ENCODE peak calls at places on chromosomes 2 and 18, in nine cellular contexts. D is neural progenitor cell, Q is fibroblast of mammary gland, B is H1, I is kidney epithelial cell, A is AG10803, X is cardiac muscle cell, G is OCI-LY7, E is fibroblast of villous mesenchyme. F is an unnamed sample.

GRCh38 chr18:74493689-74494088 is 2.5 kb upstream of the CNDP2 start:
- DNase-seq in D (peak; percentile 72), Q (peak; percentile 63), B (peak; percentile 42), I (no peak), A (peak; percentile 60), X (peak; percentile 68), G (peak; percentile 63), E (peak; percentile 72), F (peak; percentile 32)

GRCh38 chr2:99707592-99707991 is 217.8 kb upstream of the REV1 start:
- DNase-seq in D (no peak), Q (peak; percentile 28), B (no peak), I (no peak), A (peak; percentile 89), X (no peak), G (no peak), E (peak; percentile 55), F (no peak)

GRCh38 chr18:14999085-14999975 is 251.4 kb downstream of the ANKRD30B start:
- DNase-seq in D (no peak), Q (no peak), B (peak; percentile 55), I (no peak), A (no peak), X (no peak), G (no peak), E (no peak), F (no peak)

GRCh38 chr2:65177754-65178442 is 48.0 kb upstream of the RAB1A start:
- DNase-seq in D (no peak), Q (no peak), B (peak; percentile 28), I (no peak), A (peak; percentile 10), X (peak; percentile 19), G (no peak), E (no peak), F (no peak)

GRCh38 chr2:168559187-168559586 is 103.1 kb downstream of the CERS6 start:
- DNase-seq in D (no peak), Q (peak; percentile 56), B (no peak), I (no peak), A (no peak), X (no peak), G (no peak), E (peak; percentile 31), F (no peak)

GRCh38 chr2:3198119-3198518 is 179.5 kb downstream of the EIPR1 start:
- DNase-seq in D (peak; percentile 80), Q (peak; percentile 7), B (peak; percentile 61), I (no peak), A (no peak), X (no peak), G (peak; percentile 21), E (no peak), F (no peak)

GRCh38 chr18:23198217-23198845 is 63.0 kb downstream of the CABLES1 start:
- DNase-seq in D (no peak), Q (no peak), B (no peak), I (no peak), A (no peak), X (no peak), G (no peak), E (no peak), F (no peak)

GRCh38 chr2:163667064-163667887 is 68.5 kb downstream of the FIGN start:
- DNase-seq in D (no peak), Q (peak; percentile 93), B (no peak), I (peak; percentile 66), A (peak; percentile 93), X (peak; percentile 49), G (no peak), E (peak; percentile 93), F (peak; percentile 86)

GRCh38 chr18:58716046-58716766 is 44.9 kb downstream of the MALT1 start:
- DNase-seq in D (no peak), Q (no peak), B (no peak), I (no peak), A (no peak), X (no peak), G (peak; percentile 11), E (peak; percentile 15), F (peak; percentile 43)

GRCh38 chr2:193101591-193101990 is 906.9 kb upstream of the TMEFF2 start:
- DNase-seq in D (no peak), Q (no peak), B (no peak), I (no peak), A (no peak), X (no peak), G (no peak), E (no peak), F (no peak)

GRCh38 chr2:165239230-165239629 is at the start of gene SCN2A:
- DNase-seq in D (peak; percentile 68), Q (peak; percentile 71), B (no peak), I (no peak), A (peak; percentile 48), X (peak; percentile 66), G (peak; percentile 51), E (peak; percentile 51), F (peak; percentile 62)

GRCh38 chr2:74444498-74445318 is 3.0 kb upstream of the RTKN start:
- DNase-seq in D (no peak), Q (no peak), B (no peak), I (no peak), A (no peak), X (no peak), G (no peak), E (no peak), F (no peak)

DNA sequence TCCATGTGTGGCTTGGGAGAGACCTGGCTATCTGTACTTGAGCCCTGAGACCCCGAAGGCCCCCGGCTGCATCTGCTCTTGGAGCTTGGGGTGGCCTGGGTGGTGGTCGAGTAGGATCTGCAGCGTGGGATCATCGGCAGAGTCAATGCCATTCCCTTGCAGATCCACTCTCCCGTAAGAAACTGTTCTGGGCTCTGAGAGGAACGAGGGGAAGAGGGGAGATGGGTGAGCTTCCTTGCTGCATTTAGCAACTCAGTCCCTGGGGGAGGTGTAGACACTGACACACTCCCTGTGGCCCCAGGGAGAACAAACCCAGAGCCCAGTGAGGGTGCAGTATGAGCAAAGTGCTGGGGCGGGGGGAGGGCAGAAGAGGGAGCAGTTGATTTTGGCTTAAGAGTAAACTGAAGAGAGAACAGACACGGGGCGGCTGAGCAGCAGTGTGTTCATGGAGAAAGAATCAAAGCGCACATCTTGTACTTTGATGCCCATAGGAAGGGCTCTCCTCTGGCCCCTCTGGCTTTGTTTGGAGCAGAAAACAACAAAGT is 8.5 kb downstream of the GREB1 start:
- DNase-seq in D (peak; percentile 32), Q (no peak), B (no peak), I (no peak), A (no peak), X (no peak), G (no peak), E (no peak), F (no peak)
- H3K4me3 ChIP-seq in D (no peak overlapping the region), Q (no peak overlapping the region), B (no peak overlapping the region), I (no peak overlapping the region), A (no peak overlapping the region), X (no peak overlapping the region), G (no peak overlapping the region), E (no peak overlapping the region), F (no peak overlapping the region)

GRCh38 chr2:111052621-111053020 is 68.1 kb upstream of the BCL2L11 start:
- DNase-seq in D (no peak), Q (no peak), B (peak; percentile 28), I (no peak), A (no peak), X (no peak), G (no peak), E (no peak), F (no peak)
- TF ChIP-seq CTCF in D (no peak), Q (no peak), B (no peak), I (no peak), A (no peak), X (no peak), G (no peak), E (no peak), F (no peak)

DNA sequence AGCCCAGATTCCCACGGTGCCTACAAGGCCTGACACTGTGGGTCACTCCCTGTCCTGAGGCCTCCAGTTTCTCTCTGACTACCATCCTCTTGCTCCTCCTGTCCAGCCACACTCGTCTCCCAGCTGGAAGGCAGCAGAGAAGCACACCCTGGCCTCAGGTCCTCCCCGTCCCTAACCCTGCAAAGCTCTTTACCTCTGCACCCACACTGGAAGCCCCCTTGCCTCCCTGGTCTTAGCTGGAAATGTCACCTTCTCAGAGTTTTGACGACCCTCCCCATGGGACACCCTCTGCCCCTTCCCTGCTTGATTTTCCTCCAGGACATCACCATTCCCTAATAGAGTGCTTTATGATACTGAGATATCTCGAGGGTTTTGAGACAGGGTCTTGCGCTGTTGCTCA is 10.6 kb downstream of the RNU2-63P start:
- DNase-seq in D (no peak), Q (no peak), B (no peak), I (no peak), A (no peak), X (no peak), G (no peak), E (no peak), F (no peak)
- H3K4me3 ChIP-seq in D (no peak overlapping the region), Q (no peak overlapping the region), B (no peak overlapping the region), I (no peak overlapping the region), A (no peak overlapping the region), X (no peak overlapping the region), G (no peak overlapping the region), E (no peak overlapping the region), F (no peak overlapping the region)

DNA sequence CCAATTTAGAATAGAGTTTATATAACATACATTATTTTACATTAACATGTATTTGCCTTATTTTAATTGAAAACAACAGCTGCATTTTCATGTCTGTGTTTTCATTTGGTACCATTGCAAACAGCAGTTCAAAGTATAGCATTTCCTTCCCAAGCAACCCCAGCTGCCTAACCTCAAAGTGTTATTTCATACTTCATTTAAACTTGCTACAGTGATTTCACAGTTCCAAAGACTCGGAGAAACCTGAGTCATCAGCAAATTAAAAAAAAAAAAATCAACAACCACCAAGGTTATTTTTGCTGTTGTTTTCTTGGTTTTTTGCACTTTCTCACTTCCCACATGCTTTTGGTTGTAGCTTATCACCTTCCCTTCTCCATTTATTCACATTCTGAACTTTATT is 236.5 kb upstream of the SPHKAP start:
- DNase-seq in D (no peak), Q (no peak), B (no peak), I (peak; percentile 9), A (peak; percentile 7), X (no peak), G (no peak), E (peak; percentile 25), F (no peak)
- TF ChIP-seq CTCF in D (no peak), Q (no peak), B (no peak), I (no peak), A (no peak), X (no peak), G (no peak), E (no peak), F (no peak)

DNA sequence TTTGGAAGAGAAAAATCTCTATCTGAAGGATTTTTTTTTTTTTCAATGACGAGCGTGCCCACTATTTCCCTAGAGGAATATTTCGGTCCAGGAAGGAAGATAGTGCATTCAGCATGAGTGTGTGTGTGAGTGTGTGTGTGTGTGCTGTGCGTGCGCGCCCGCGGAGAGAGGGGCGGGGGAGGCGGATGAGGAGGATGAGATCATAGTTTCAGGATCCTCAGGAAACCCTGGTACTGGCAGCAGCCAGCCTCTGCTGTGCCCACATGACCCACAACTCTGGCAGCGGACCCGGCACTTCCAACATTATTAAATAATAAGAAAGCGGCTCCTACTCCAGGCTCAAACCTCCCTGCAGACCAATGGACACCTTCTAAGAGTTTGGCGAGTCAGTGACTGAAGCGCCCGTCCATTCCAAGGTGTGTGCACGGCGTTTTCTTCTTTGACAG is 217.0 kb upstream of the DTNA start:
- DNase-seq in D (peak; percentile 68), Q (peak; percentile 71), B (peak; percentile 78), I (peak; percentile 66), A (peak; percentile 64), X (peak; percentile 61), G (no peak), E (peak; percentile 28), F (peak; percentile 74)
- H3K4me3 ChIP-seq in D (peak overlapping the region; percentile 69), Q (peak overlapping the region; percentile 42), B (peak overlapping the region; percentile 96), I (peak overlapping the region; percentile 77), A (peak overlapping the region; percentile 36), X (peak overlapping the region; percentile 74), G (no peak overlapping the region), E (peak overlapping the region; percentile 43), F (peak overlapping the region; percentile 61)